ENCODE peak calls at places on chromosomes 4 and X, in five cellular contexts. G, N, A, H and U are unnamed samples. For H3K36me3, the result is how much of the 10 kb centered on the place peaks cover.

GRCh38 chr4:139659735-139660424 is 5.7 kb upstream of the MGST2 start:
- DNase-seq in G (no peak), N (no peak), H (no peak), A (no peak), U (no peak)

GRCh38 chrX:107729558-107730297 is 45.9 kb downstream of the TSC22D3 start:
- DNase-seq in A (peak), G (no peak), N (no peak), H (no peak), U (no peak)

GRCh38 chr4:7298601-7299000 is 106.3 kb downstream of the SORCS2 start:
- DNase-seq in N (no peak), G (no peak), H (no peak), A (no peak), U (no peak)

GRCh38 chrX:7147431-7147977 is at the start of gene STS:
- DNase-seq in G (peak), H (peak), N (peak), A (peak), U (no peak)

GRCh38 chrX:69153060-69153730 is 12.1 kb downstream of the PJA1 start:
- DNase-seq in H (peak), N (no peak), A (no peak), G (peak), U (peak)

GRCh38 chr4:161132715-161133425 is 1030.9 kb downstream of the FSTL5 start:
- DNase-seq in N (no peak), A (no peak), H (no peak), G (no peak), U (no peak)

GRCh38 chr4:8269535-8270417 is at the start of gene HTRA3:
- DNase-seq in N (no peak), G (peak), A (no peak), H (no peak), U (no peak)

GRCh38 chr4:75892508-75892907 is 9.7 kb downstream of the PPEF2 start:
- DNase-seq in G (no peak), A (no peak), H (no peak), N (no peak), U (no peak)

GRCh38 chr4:100849319-100849718 is 331.5 kb upstream of the EMCN start:
- DNase-seq in A (no peak), H (no peak), G (no peak), N (no peak), U (no peak)

GRCh38 chrX:11138498-11139390 is 27.6 kb downstream of the HCCS start:
- DNase-seq in G (no peak), H (no peak), A (no peak), N (peak), U (no peak)

GRCh38 chrX:11137543-11138139 is 26.5 kb downstream of the HCCS start:
- DNase-seq in H (no peak), G (peak), A (no peak), N (no peak), U (no peak)

GRCh38 chrX:11130142-11130541 is 19.0 kb downstream of the HCCS start:
- DNase-seq in H (peak), N (no peak), A (no peak), G (no peak), U (no peak)

DNA sequence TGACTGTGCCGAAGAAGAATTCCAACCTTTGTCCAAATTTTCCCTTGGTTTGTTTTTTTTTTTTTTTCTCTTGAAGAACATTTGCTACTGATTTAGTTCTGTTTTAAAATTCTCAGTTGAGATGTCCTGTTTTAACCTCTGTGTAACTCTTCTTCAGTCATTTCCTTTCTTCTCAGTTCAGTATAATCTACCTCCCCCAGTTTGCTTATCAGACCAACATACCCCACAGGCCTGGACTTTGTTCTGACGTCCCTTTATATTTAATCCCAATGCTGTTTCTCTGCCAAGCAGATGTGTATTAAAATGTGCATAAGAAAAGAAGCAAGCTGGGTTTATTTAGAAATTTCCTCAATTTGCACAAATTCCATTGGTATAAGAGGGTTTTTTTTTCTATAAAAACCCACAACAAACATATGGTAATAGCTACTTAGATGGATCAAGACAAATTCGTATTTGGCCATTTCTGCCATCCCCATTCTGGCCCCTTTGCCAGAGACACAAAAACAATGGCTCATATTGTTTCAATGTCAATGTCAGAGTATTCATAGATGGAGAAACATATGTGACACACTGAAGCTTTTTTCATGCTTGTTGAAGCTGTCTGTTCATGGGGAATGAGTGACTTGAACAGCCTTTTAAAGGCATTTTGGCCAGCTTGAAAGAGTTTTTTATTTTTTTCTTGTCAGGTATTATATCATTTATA is 24.5 kb downstream of the HCCS start:
- DNase-seq in A (no peak), H (no peak), G (no peak), N (no peak), U (no peak)
- TF ChIP-seq CTCF in A (no peak), H (no peak), G (no peak), N (no peak), U (no peak)

GRCh38 chr4:39233783-39234182 is 51.5 kb downstream of the WDR19 start:
- DNase-seq in H (no peak), N (no peak), G (no peak), A (no peak), U (no peak)

GRCh38 chr4:39232100-39232499 is 49.8 kb downstream of the WDR19 start:
- DNase-seq in N (peak), A (no peak), H (no peak), G (no peak), U (no peak)

GRCh38 chr4:39235021-39235420 is 52.7 kb downstream of the WDR19 start:
- DNase-seq in G (no peak), A (no peak), H (no peak), N (no peak), U (no peak)

GRCh38 chr4:39231660-39232059 is 49.3 kb downstream of the WDR19 start:
- DNase-seq in G (no peak), H (no peak), N (no peak), A (no peak), U (no peak)

GRCh38 chr4:39233114-39233513 is 50.8 kb downstream of the WDR19 start:
- DNase-seq in A (no peak), H (no peak), G (no peak), N (no peak), U (no peak)
- H3K36me3 ChIP-seq in A (under half), H (under half), G (under half), N (under half), U (under half)

DNA sequence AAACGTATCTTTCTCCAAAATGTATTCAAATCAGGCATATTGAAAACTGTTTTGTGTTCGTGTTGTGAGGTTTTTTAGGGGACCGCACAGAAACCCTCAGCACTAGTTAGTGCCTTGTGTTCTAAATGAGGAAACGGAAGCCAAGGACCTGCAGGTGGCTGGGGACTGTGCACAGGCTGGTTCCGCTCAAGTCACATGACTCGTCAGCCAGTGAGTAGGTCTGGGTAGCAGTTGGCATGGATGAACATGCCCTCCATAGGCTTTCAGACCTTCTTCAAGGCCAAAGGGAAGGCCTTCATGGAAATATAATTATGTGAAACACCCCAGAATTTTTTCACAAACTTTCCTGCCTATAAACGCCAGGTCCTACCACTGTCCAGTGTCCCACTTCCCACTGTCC is 1.3 kb upstream of the F11 start:
- DNase-seq in A (no peak), H (no peak), N (no peak), G (no peak), U (no peak)
- H3K27ac ChIP-seq in A (no peak), H (no peak), N (peak), G (no peak), U (no peak)

GRCh38 chrX:53022381-53022780 is 26.2 kb upstream of the GPR173 start:
- DNase-seq in H (no peak), G (no peak), A (no peak), N (no peak), U (no peak)

GRCh38 chrX:53013291-53013690 is 35.3 kb upstream of the GPR173 start:
- DNase-seq in A (no peak), G (no peak), H (no peak), N (no peak), U (no peak)

GRCh38 chrX:53018627-53019026 is 30.0 kb upstream of the GPR173 start:
- DNase-seq in A (no peak), N (no peak), G (no peak), H (no peak), U (no peak)
- TF ChIP-seq CTCF in A (no peak), N (no peak), G (peak), H (no peak), U (no peak)

DNA sequence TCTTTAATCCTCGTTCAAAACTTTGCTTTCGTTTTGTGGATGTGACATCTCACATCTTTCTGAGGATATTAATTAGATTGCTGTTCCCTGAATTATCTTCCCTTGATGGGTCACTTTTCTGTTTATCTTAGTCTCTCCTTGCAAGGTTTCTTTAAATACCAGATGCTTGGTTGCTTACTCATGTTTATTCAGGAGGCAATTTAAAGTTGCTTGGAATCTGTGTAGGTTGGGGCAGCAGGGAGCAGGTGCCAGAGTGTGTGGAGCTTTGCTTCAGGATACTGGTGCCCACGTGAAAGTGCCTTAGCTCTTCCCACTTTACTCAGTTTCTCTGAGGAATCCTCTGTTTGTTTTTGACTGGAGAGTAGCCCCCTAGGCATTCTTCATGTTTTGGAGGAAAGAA is 24.0 kb downstream of the ANAPC4 start:
- DNase-seq in G (peak), A (no peak), H (no peak), N (no peak), U (no peak)
- H3K36me3 ChIP-seq in G (under half), A (half or more), H (under half), N (under half), U (under half)